ENCODE peak calls at places on chromosomes 12 and 14, in nine cellular contexts. X is fibroblast of lung; C is NT2/D1; F is CD8-positive, alpha-beta memory T cell; R is heart left ventricle; K is adipocyte; U is SK-N-SH; P is upper lobe of right lung; I is astrocyte. T is an unnamed sample.
A peak's percentile ranks its signal among the peaks of the same experiment; 100 is the strongest.

GRCh38 chr12:107404981-107405380 is 280.6 kb upstream of the PWP1 start:
- DNase-seq in U (peak; percentile 47), I (peak; percentile 25), K (peak; percentile 15), P (no peak), F (no peak), X (peak; percentile 8), R (no peak), C (peak; percentile 30), T (peak; percentile 84)

GRCh38 chr14:31968107-31968810 is 108.8 kb upstream of the ARHGAP5 start:
- DNase-seq in I (peak; percentile 74), P (no peak), C (no peak), K (peak; percentile 30), U (no peak), X (no peak), R (no peak), F (no peak), T (no peak)

GRCh38 chr12:131066886-131067490 is 113.3 kb downstream of the ADGRD1 start:
- DNase-seq in P (peak; percentile 56), C (no peak), F (no peak), U (no peak), R (no peak), K (no peak), I (no peak), X (no peak), T (peak; percentile 40)

GRCh38 chr14:77849711-77850110 is 49.8 kb downstream of the ADCK1 start:
- DNase-seq in I (peak; percentile 69), C (no peak), X (peak; percentile 39), K (no peak), P (no peak), R (no peak), U (no peak), F (no peak), T (no peak)

GRCh38 chr12:21892341-21892740 is 48.9 kb downstream of the ABCC9 start:
- DNase-seq in R (no peak), I (no peak), U (no peak), P (no peak), X (no peak), C (no peak), K (no peak), F (no peak), T (no peak)

GRCh38 chr12:30797689-30798088 is 42.9 kb upstream of the CAPRIN2 start:
- DNase-seq in X (no peak), K (no peak), R (no peak), P (no peak), C (no peak), U (no peak), I (no peak), F (no peak), T (no peak)

GRCh38 chr12:95070378-95070777 is 3.0 kb downstream of the NR2C1 start:
- DNase-seq in R (no peak), X (no peak), U (no peak), C (no peak), P (no peak), K (no peak), F (no peak), I (no peak), T (no peak)

GRCh38 chr14:24389266-24389855 is 9.4 kb upstream of the NYNRIN start:
- DNase-seq in C (no peak), U (no peak), P (no peak), K (peak; percentile 49), I (peak; percentile 22), F (no peak), X (peak; percentile 63), R (no peak), T (no peak)

GRCh38 chr12:11812558-11813421 is 163.3 kb downstream of the ETV6 start:
- DNase-seq in F (no peak), C (peak; percentile 73), X (no peak), R (peak; percentile 53), P (no peak), I (no peak), U (peak; percentile 65), K (peak; percentile 27), T (peak; percentile 89)

GRCh38 chr12:105214670-105215375 is 21.2 kb downstream of the APPL2 start:
- DNase-seq in C (no peak), R (no peak), P (no peak), F (no peak), U (no peak), I (no peak), K (peak; percentile 34), X (no peak), T (no peak)

GRCh38 chr12:70985850-70986249 is 65.3 kb upstream of the PTPRR start:
- DNase-seq in K (peak; percentile 84), F (no peak), P (no peak), C (no peak), R (no peak), X (peak; percentile 83), U (no peak), I (peak; percentile 75), T (no peak)

GRCh38 chr12:108129017-108129812 is at the start of gene WSCD2:
- DNase-seq in P (peak; percentile 71), U (peak; percentile 90), K (peak; percentile 41), C (peak; percentile 87), I (no peak), R (peak; percentile 63), X (no peak), F (no peak), T (peak; percentile 99)

GRCh38 chr14:95496111-95496681 is 20.3 kb downstream of the SYNE3 start:
- DNase-seq in P (no peak), I (peak; percentile 31), C (no peak), X (peak; percentile 43), R (no peak), F (no peak), K (no peak), U (no peak), T (no peak)

GRCh38 chr12:95231190-95231589 is 13.6 kb downstream of the VEZT start:
- DNase-seq in R (no peak), F (no peak), C (no peak), U (peak; percentile 21), K (peak; percentile 22), X (peak; percentile 68), I (peak; percentile 54), P (no peak), T (peak; percentile 20)

GRCh38 chr14:75333523-75334190 is 55.0 kb downstream of the FOS start:
- DNase-seq in X (no peak), K (no peak), U (no peak), P (peak; percentile 64), C (no peak), I (no peak), R (no peak), F (no peak), T (no peak)

GRCh38 chr14:89609701-89610100 is 192.7 kb upstream of the FOXN3 start:
- DNase-seq in R (no peak), P (no peak), F (no peak), C (no peak), X (no peak), I (no peak), K (no peak), U (no peak), T (no peak)

GRCh38 chr14:75032939-75033338 is 18.3 kb downstream of the MLH3 start:
- DNase-seq in P (no peak), U (peak; percentile 26), C (no peak), K (no peak), I (no peak), F (no peak), X (no peak), R (no peak), T (no peak)

GRCh38 chr12:124453419-124454351 is 113.7 kb downstream of the NCOR2 start:
- DNase-seq in R (peak; percentile 94), C (no peak), I (peak; percentile 56), P (peak; percentile 88), K (peak; percentile 51), X (peak; percentile 65), U (peak; percentile 70), F (peak; percentile 93), T (peak; percentile 71)

DNA sequence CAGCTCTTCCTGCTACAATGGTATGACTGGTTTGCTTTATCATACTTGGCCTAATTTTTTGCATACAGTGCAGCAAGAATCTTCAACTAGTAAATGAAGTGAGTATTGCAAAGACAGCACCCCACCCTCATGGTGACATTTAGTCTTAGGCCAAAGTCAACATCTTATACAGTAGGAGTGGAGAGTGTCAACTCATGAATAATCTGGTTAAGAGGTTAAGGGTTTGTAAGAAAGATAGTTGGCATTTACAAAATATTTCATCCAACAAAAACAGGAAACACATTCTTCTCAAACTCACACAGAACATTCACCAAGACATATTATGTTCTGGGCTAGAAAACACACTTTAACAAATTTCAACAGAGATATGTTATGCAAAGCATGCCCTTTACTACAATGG is 2.2 kb upstream of the OAS1 start:
- DNase-seq in R (no peak), C (no peak), F (no peak), K (peak; percentile 55), U (no peak), I (peak; percentile 49), X (peak; percentile 5), P (no peak), T (no peak)
- H3K4me1 ChIP-seq in R (peaks cover 33% of the 10 kb centered on the region), C (no peaks in the 10 kb centered on the region), F (peaks cover 44% of the 10 kb centered on the region), K (peaks cover 56% of the 10 kb centered on the region), U (no peaks in the 10 kb centered on the region), I (no peaks in the 10 kb centered on the region), X (no peaks in the 10 kb centered on the region), P (peaks cover 28% of the 10 kb centered on the region), T (no peaks in the 10 kb centered on the region)

GRCh38 chr14:69047255-69047654 is 68.2 kb upstream of the ACTN1 start:
- DNase-seq in P (no peak), I (no peak), X (no peak), K (no peak), R (no peak), U (no peak), C (no peak), F (no peak), T (no peak)
- H3K4me1 ChIP-seq in P (peaks cover 89% of the 10 kb centered on the region), I (peaks cover 54% of the 10 kb centered on the region), X (peaks cover 37% of the 10 kb centered on the region), K (peaks cover 91% of the 10 kb centered on the region), R (peaks cover 95% of the 10 kb centered on the region), U (peaks cover 32% of the 10 kb centered on the region), C (peaks cover 4% of the 10 kb centered on the region), F (no peaks in the 10 kb centered on the region), T (peaks cover 42% of the 10 kb centered on the region)

DNA sequence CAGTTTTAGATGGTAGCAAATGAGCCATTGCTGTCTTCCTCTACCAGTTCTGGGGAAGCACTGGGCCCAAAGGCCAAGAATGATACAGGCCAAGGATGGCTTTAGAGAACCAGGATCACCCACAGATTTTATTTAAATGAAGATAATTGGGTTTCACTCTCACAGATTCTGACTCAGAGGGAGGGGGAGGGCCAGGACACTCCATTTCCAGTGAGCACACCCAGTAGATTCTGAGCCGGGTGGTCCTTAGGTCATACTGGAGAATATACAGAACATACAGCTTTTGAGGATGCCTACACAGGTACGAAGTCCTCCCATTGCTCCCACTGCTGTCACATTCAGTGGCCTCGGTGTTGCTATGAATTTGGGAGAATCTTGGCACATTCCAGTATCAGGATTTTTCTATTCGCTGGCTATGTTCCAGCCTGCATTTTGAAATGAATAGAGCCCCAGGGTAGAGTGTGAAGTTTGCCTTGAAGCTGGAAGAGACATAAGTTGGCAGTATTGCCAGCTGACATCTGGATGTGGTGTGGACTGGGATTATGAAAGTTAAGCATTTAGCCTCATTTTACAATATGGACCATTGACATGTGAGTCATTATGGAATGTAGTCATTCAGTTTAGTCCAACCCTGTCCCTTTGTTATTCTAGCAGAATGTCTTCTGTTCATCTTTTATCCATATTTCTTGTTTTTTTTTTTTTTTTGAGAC is 45.8 kb upstream of the POC1B start:
- DNase-seq in F (no peak), R (no peak), P (no peak), U (no peak), X (peak; percentile 69), C (no peak), I (peak; percentile 22), K (peak; percentile 79), T (no peak)
- H3K4me1 ChIP-seq in F (no peaks in the 10 kb centered on the region), R (peaks cover 4% of the 10 kb centered on the region), P (peaks cover 5% of the 10 kb centered on the region), U (peaks cover 14% of the 10 kb centered on the region), X (peaks cover 20% of the 10 kb centered on the region), C (no peaks in the 10 kb centered on the region), I (peaks cover 10% of the 10 kb centered on the region), K (peaks cover 35% of the 10 kb centered on the region), T (peaks cover 3% of the 10 kb centered on the region)

DNA sequence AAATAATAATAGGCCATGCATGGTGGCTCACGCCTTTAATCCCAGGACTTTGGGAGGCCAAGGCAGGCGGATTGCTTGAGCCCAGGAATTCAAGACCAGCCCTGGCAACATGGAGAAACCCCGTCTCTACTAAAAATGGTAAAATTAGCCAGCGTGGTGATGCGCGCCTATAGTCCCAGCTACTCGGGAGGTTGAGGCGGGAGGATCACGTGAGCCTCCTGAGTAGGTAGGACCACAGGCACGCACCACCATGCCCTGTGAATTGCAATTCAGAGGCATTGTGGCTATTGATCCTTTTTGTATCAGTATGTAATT is 2.3 kb downstream of the ARHGDIB start:
- DNase-seq in R (no peak), F (no peak), P (no peak), X (no peak), U (no peak), C (no peak), K (no peak), I (no peak), T (no peak)
- H3K4me1 ChIP-seq in R (peaks cover 72% of the 10 kb centered on the region), F (peaks cover 59% of the 10 kb centered on the region), P (peaks cover 28% of the 10 kb centered on the region), X (peaks cover 5% of the 10 kb centered on the region), U (peaks cover 40% of the 10 kb centered on the region), C (peaks cover 4% of the 10 kb centered on the region), K (peaks cover 10% of the 10 kb centered on the region), I (peaks cover 8% of the 10 kb centered on the region), T (no peaks in the 10 kb centered on the region)

T was measured in endodermal cell.